ENCODE peak calls at places on chromosome 19, in five cellular contexts. E is thyroid gland, Y is erythroblast, G is NB4, L is lower leg skin. W is an unnamed sample.

GRCh38 chr19:8163781-8164180 is 14.4 kb upstream of the FBN3 start:
- DNase-seq in E (no peak), Y (no peak), G (no peak), L (no peak), W (no peak)

GRCh38 chr19:33394006-33394722 is 20.7 kb downstream of the CEBPG start:
- DNase-seq in E (no peak), Y (no peak), G (peak), L (peak), W (peak)

GRCh38 chr19:33522371-33522662 is 726 bp upstream of the PEPD start:
- DNase-seq in E (no peak), Y (no peak), G (no peak), L (no peak), W (no peak)

GRCh38 chr19:19657397-19657783 is 6.1 kb downstream of the ATP13A1 start:
- DNase-seq in E (no peak), Y (no peak), G (no peak), L (no peak), W (peak)

GRCh38 chr19:23070353-23070781 is 46.5 kb upstream of the ZNF730 start:
- DNase-seq in E (no peak), Y (peak), G (peak), L (no peak), W (no peak)

GRCh38 chr19:45670670-45671453 is 2.8 kb downstream of the GIPR start:
- DNase-seq in E (peak), Y (peak), G (peak), L (peak), W (no peak)

GRCh38 chr19:38451036-38451435 is 17.5 kb downstream of the RYR1 start:
- DNase-seq in E (no peak), Y (no peak), G (no peak), L (no peak), W (no peak)

GRCh38 chr19:55041627-55042343 is 3.7 kb upstream of the GP6 start:
- DNase-seq in E (no peak), Y (no peak), G (no peak), L (no peak), W (no peak)

GRCh38 chr19:15292847-15293582 is 39.3 kb downstream of the BRD4 start:
- DNase-seq in E (no peak), Y (peak), G (no peak), L (no peak), W (no peak)

GRCh38 chr19:33621811-33622504 is at the start of gene CHST8:
- DNase-seq in E (peak), Y (no peak), G (no peak), L (no peak), W (no peak)

GRCh38 chr19:36245210-36246005 is 30.5 kb downstream of the ZNF146 start:
- DNase-seq in E (no peak), Y (no peak), G (no peak), L (no peak), W (no peak)

GRCh38 chr19:56769650-56770049 is 70.9 kb downstream of the PEG3 start:
- DNase-seq in E (no peak), Y (no peak), G (no peak), L (no peak), W (no peak)

GRCh38 chr19:14139944-14140343 is 3.6 kb upstream of the ASF1B start:
- DNase-seq in E (no peak), Y (no peak), G (peak), L (no peak), W (no peak)

GRCh38 chr19:58543826-58544590 is at the start of gene TRIM28:
- DNase-seq in E (peak), Y (no peak), G (peak), L (peak), W (peak)

GRCh38 chr19:35061583-35062373 is 20.3 kb downstream of the HPN start:
- DNase-seq in E (no peak), Y (no peak), G (no peak), L (no peak), W (no peak)

GRCh38 chr19:44367024-44367423 is 10.5 kb upstream of the ZNF112 start:
- DNase-seq in E (no peak), Y (no peak), G (no peak), L (no peak), W (no peak)

GRCh38 chr19:11397089-11397610 is 13.0 kb upstream of the EPOR start:
- DNase-seq in E (no peak), Y (no peak), G (no peak), L (no peak), W (no peak)

GRCh38 chr19:42794751-42795150 is 29.3 kb upstream of the PSG8 start:
- DNase-seq in E (no peak), Y (no peak), G (no peak), L (no peak), W (no peak)

GRCh38 chr19:14116918-14117578 is 514 bp downstream of the PRKACA start:
- DNase-seq in E (peak), Y (no peak), G (peak), L (peak), W (no peak)

GRCh38 chr19:6540918-6541689 is 10.3 kb downstream of the TNFSF9 start:
- DNase-seq in E (no peak), Y (no peak), G (no peak), L (no peak), W (no peak)

GRCh38 chr19:45030825-45031224 is 8.0 kb upstream of the CLASRP start:
- DNase-seq in E (no peak), Y (no peak), G (no peak), L (no peak), W (no peak)

GRCh38 chr19:54462713-54463530 is 656 bp downstream of the LENG9 start:
- DNase-seq in E (peak), Y (peak), G (peak), L (peak), W (no peak)

GRCh38 chr19:33376423-33376822 is 2.9 kb downstream of the CEBPG start:
- DNase-seq in E (peak), Y (no peak), G (no peak), L (peak), W (peak)

GRCh38 chr19:16180611-16181010 is 4.6 kb upstream of the FAM32A start:
- DNase-seq in E (no peak), Y (no peak), G (no peak), L (no peak), W (no peak)

GRCh38 chr19:7859766-7860165 is 14.4 kb downstream of the PRR36 start:
- DNase-seq in E (no peak), Y (no peak), G (no peak), L (no peak), W (no peak)

GRCh38 chr19:41328818-41329220 is 18.8 kb downstream of the CCDC97 start:
- DNase-seq in E (no peak), Y (no peak), G (peak), L (no peak), W (no peak)

GRCh38 chr19:31448221-31448657 is 99.0 kb upstream of the TSHZ3 start:
- DNase-seq in E (peak), Y (no peak), G (no peak), L (peak), W (peak)

GRCh38 chr19:7722231-7722651 is 9.7 kb downstream of the CLEC4G start:
- DNase-seq in E (no peak), Y (no peak), G (no peak), L (no peak), W (no peak)

GRCh38 chr19:7772752-7773291 is 9.8 kb downstream of the CLEC4M start:
- DNase-seq in E (no peak), Y (no peak), G (peak), L (peak), W (no peak)

GRCh38 chr19:19530423-19530804 is 1.7 kb downstream of the YJEFN3 start:
- DNase-seq in E (no peak), Y (no peak), G (peak), L (no peak), W (no peak)

GRCh38 chr19:13092608-13093260 is 9.9 kb downstream of the LYL1 start:
- DNase-seq in E (no peak), Y (no peak), G (no peak), L (no peak), W (no peak)

GRCh38 chr19:13974073-13974472 is 21.8 kb downstream of the DCAF15 start:
- DNase-seq in E (peak), Y (no peak), G (no peak), L (no peak), W (no peak)

GRCh38 chr19:11446652-11447301 is 11.3 kb downstream of the PRKCSH start:
- DNase-seq in E (peak), Y (peak), G (peak), L (no peak), W (peak)

GRCh38 chr19:2540251-2540645 is 64.3 kb downstream of the GADD45B start:
- DNase-seq in E (no peak), Y (no peak), G (no peak), L (no peak), W (no peak)

GRCh38 chr19:2544576-2545415 is 68.9 kb downstream of the GADD45B start:
- DNase-seq in E (no peak), Y (no peak), G (no peak), L (no peak), W (no peak)

GRCh38 chr19:2540646-2541454 is 64.9 kb downstream of the GADD45B start:
- DNase-seq in E (peak), Y (no peak), G (no peak), L (peak), W (peak)

GRCh38 chr19:2543463-2544442 is 67.8 kb downstream of the GADD45B start:
- DNase-seq in E (peak), Y (peak), G (peak), L (peak), W (peak)

DNA sequence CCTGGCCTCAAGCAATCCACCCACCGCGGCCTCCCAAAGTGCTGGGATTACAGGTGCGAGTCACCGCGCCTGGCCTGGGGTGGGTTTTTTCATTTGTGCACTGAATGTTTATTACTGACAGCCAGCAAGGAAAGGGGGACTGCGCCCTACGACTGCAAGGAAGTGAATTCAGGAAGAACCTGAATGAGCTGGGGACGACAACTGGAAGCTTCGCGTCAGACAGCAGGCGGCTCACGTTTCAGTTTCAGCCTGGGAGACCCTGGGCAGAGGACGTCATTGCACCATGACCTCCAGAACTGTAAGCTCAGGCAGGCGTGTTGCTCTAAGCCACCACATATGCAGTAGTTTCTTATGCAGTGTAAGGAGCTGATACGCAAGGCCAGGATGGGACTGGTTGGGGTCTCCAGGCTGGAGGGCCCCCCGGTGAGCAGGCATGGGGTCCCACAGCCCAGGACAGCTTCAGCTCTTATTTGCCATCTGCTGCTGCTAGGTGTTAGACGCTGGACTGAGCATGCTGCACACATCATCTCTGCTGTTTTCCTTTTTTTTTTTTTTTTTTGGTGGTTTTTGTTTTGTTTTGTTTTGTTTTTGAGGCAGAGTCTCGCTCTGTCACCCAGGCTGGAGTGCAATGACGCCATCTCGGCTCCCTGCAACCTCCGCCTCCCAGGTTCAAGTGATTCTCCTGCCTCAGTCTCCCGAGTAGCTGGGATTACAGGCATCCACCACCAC is 66.6 kb downstream of the GADD45B start:
- DNase-seq in E (no peak), Y (no peak), G (peak), L (no peak), W (no peak)
- TF ChIP-seq POLR2A in E (no peak), Y (no peak), G (no peak), L (no peak), W (no peak)

GRCh38 chr19:40232479-40232878 is 6.0 kb upstream of the CCNP start:
- DNase-seq in E (no peak), Y (no peak), G (no peak), L (no peak), W (no peak)
- TF ChIP-seq POLR2A in E (no peak), Y (no peak), G (no peak), L (no peak), W (no peak)

GRCh38 chr19:2042485-2043268 is 8.4 kb downstream of the MKNK2 start:
- DNase-seq in E (peak), Y (no peak), G (no peak), L (peak), W (no peak)

GRCh38 chr19:2044709-2045500 is 6.1 kb downstream of the MKNK2 start:
- DNase-seq in E (no peak), Y (no peak), G (no peak), L (peak), W (no peak)

GRCh38 chr19:2045501-2046045 is 5.5 kb downstream of the MKNK2 start:
- DNase-seq in E (no peak), Y (no peak), G (no peak), L (peak), W (no peak)

GRCh38 chr19:2043269-2043641 is 7.8 kb downstream of the MKNK2 start:
- DNase-seq in E (no peak), Y (no peak), G (no peak), L (peak), W (no peak)

GRCh38 chr19:2043864-2044708 is 7.0 kb downstream of the MKNK2 start:
- DNase-seq in E (no peak), Y (no peak), G (no peak), L (peak), W (no peak)
- TF ChIP-seq POLR2A in E (no peak), Y (no peak), G (no peak), L (no peak), W (no peak)

GRCh38 chr19:5147971-5148793 is 179.3 kb downstream of the KDM4B start:
- DNase-seq in E (no peak), Y (no peak), G (no peak), L (no peak), W (no peak)

GRCh38 chr19:5150331-5150901 is 181.5 kb downstream of the KDM4B start:
- DNase-seq in E (no peak), Y (no peak), G (no peak), L (peak), W (no peak)

GRCh38 chr19:5149930-5150329 is 181.0 kb downstream of the KDM4B start:
- DNase-seq in E (no peak), Y (no peak), G (no peak), L (no peak), W (no peak)

GRCh38 chr19:5148794-5149190 is 179.9 kb downstream of the KDM4B start:
- DNase-seq in E (no peak), Y (no peak), G (no peak), L (no peak), W (no peak)

GRCh38 chr19:5149508-5149907 is 180.6 kb downstream of the KDM4B start:
- DNase-seq in E (no peak), Y (no peak), G (no peak), L (no peak), W (no peak)
- TF ChIP-seq POLR2A in E (no peak), Y (no peak), G (no peak), L (no peak), W (no peak)

GRCh38 chr19:49929121-49929610 is at the start of the genes ATF5 and NUP62:
- DNase-seq in E (peak), Y (peak), G (peak), L (peak), W (peak)
- TF ChIP-seq POLR2A in E (no peak), Y (peak), G (no peak), L (no peak), W (peak)

GRCh38 chr19:48596679-48597465 is 9.7 kb upstream of the SPACA4 start:
- DNase-seq in E (no peak), Y (no peak), G (peak), L (no peak), W (no peak)

GRCh38 chr19:48595171-48595570 is 11.4 kb upstream of the SPACA4 start:
- DNase-seq in E (no peak), Y (no peak), G (no peak), L (no peak), W (no peak)

GRCh38 chr19:48596237-48596636 is 10.3 kb upstream of the SPACA4 start:
- DNase-seq in E (no peak), Y (no peak), G (no peak), L (no peak), W (no peak)

GRCh38 chr19:48598996-48599626 is 7.4 kb upstream of the SPACA4 start:
- DNase-seq in E (no peak), Y (no peak), G (no peak), L (no peak), W (no peak)

DNA sequence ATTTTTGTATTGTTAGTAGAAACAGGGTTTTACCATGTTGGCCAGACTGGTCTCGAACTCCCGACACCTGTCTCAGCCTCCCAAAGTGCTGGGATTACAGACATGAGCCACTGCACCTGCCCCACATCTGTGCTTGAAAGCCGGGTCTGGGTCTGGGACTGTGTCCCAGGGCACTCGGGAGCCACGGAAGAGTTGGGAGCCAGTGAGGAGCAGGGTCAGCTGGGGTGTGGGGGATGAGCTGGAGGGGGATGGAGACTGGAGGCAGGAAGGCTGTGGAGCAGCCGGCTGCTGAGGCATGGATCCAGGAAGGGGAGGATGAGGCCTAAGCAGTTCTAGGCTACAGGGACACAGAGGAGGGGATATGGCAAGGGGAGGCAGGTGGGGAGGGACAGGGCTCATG is 10.7 kb upstream of the SPACA4 start:
- DNase-seq in E (no peak), Y (no peak), G (peak), L (no peak), W (no peak)
- TF ChIP-seq POLR2A in E (no peak), Y (no peak), G (no peak), L (no peak), W (no peak)

GRCh38 chr19:1085053-1085658 is 10.0 kb downstream of the POLR2E start:
- DNase-seq in E (no peak), Y (no peak), G (no peak), L (no peak), W (no peak)
- TF ChIP-seq POLR2A in E (no peak), Y (peak), G (no peak), L (no peak), W (no peak)

DNA sequence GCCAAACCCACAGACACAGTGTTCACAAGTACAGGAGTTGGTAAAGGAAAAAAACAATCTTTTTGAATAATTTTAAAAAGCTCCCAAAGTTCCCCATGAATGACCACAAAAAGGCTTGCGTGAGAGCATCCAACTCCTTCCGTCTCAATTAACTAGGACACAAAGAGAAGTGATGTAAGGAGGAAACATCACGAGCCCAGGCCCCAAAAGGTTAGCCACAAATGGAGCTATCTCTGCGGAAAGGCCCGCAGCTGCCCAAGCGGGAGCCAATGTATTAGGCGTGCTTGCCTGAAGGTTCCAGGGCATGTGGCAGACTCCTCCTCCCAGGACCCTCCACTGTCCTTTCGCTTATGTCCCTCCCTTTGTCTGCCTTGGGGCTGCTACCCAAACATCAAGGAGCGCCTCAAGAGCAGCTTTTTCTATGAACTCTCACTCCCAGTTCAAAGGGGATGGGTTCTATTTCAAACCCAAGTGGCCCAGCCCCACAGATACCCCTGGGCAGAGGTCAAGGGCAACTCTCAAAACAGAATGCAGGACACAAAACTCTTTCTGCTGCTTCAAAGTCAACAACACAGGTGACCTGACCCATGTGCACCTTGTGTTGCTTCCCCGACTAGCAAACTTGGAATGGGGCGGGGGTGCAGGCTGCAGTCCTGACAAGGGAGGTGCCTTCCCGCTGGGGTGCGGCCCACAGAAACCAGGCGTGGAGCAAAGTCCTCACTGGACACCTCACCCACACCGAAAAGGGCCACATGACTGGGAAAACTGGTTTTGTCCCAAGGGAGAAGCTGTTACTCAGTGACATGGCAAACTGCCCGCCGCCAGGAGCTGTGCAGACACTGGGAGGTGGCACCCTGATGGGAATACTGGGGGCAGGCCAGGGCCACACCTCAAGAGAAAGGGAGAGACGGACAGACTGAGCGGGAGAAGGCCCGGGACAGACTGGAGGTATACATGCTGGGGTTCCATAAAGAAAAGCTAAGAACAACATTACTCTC is 17.6 kb downstream of the ZC3H4 start:
- DNase-seq in E (peak), Y (no peak), G (peak), L (peak), W (no peak)
- TF ChIP-seq POLR2A in E (no peak), Y (no peak), G (no peak), L (no peak), W (no peak)

GRCh38 chr19:18292460-18292809 is 11.0 kb upstream of the JUND start:
- DNase-seq in E (no peak), Y (no peak), G (no peak), L (peak), W (no peak)
- TF ChIP-seq POLR2A in E (no peak), Y (no peak), G (no peak), L (no peak), W (no peak)